ENCODE peak calls at places on chromosomes 12 and 14, in four cellular contexts. W, D, I and E are unnamed samples.

GRCh38 chr12:73935817-73936216 is 601.8 kb upstream of the ATXN7L3B start:
- DNase-seq in W (no peak), D (no peak), I (peak; percentile 15), E (no peak)

GRCh38 chr14:106844608-106845285 is 1318.4 kb downstream of the TMEM121 start:
- DNase-seq in W (peak; percentile 45), D (peak; percentile 90), I (no peak), E (peak; percentile 47)

GRCh38 chr14:85380891-85381290 is 149.1 kb upstream of the FLRT2 start:
- DNase-seq in W (no peak), D (no peak), I (no peak), E (no peak)

GRCh38 chr14:29548948-29549370 is 378.7 kb downstream of the PRKD1 start:
- DNase-seq in W (no peak), D (no peak), I (peak; percentile 63), E (no peak)

GRCh38 chr12:130632582-130633174 is 83.4 kb downstream of the RIMBP2 start:
- DNase-seq in W (no peak), D (no peak), I (no peak), E (no peak)

GRCh38 chr14:93023039-93023438 is 92.7 kb downstream of the ITPK1 start:
- DNase-seq in W (no peak), D (no peak), I (no peak), E (no peak)

GRCh38 chr14:104141621-104142091 is 3.3 kb downstream of the KIF26A start:
- DNase-seq in W (no peak), D (peak; percentile 25), I (no peak), E (peak; percentile 4)

GRCh38 chr14:99360774-99361595 is 89.0 kb upstream of the BCL11B start:
- DNase-seq in W (no peak), D (no peak), I (no peak), E (no peak)

GRCh38 chr12:66241061-66242043 is 52.3 kb downstream of the IRAK3 start:
- DNase-seq in W (no peak), D (no peak), I (no peak), E (no peak)

GRCh38 chr12:132216354-132216987 is 72.2 kb downstream of the NOC4L start:
- DNase-seq in W (no peak), D (no peak), I (no peak), E (no peak)

GRCh38 chr14:102503576-102504224 is 5.9 kb downstream of the ANKRD9 start:
- DNase-seq in W (no peak), D (no peak), I (no peak), E (no peak)

GRCh38 chr12:20105938-20106337 is 262.4 kb upstream of the PDE3A start:
- DNase-seq in W (no peak), D (no peak), I (no peak), E (no peak)

GRCh38 chr12:78885466-78885865 is 20.9 kb downstream of the SYT1 start:
- DNase-seq in W (no peak), D (no peak), I (no peak), E (no peak)

GRCh38 chr12:19129486-19130223 is at the start of gene PLEKHA5:
- DNase-seq in W (no peak), D (peak; percentile 80), I (peak; percentile 64), E (peak; percentile 54)

GRCh38 chr12:64097346-64098105 is 124.6 kb downstream of the KICS2 start:
- DNase-seq in W (no peak), D (no peak), I (no peak), E (no peak)

GRCh38 chr12:119788783-119789182 is 88.3 kb downstream of the CIT start:
- DNase-seq in W (no peak), D (no peak), I (no peak), E (no peak)

GRCh38 chr12:93979189-93979588 is 169.2 kb upstream of the PLXNC1 start:
- DNase-seq in W (peak; percentile 3), D (no peak), I (no peak), E (no peak)

GRCh38 chr14:64625363-64626232 is 75.8 kb downstream of the PPP1R36 start:
- DNase-seq in W (no peak), D (peak; percentile 61), I (peak; percentile 49), E (no peak)

GRCh38 chr12:14776236-14776959 is 26.9 kb downstream of the WBP11 start:
- DNase-seq in W (no peak), D (no peak), I (no peak), E (no peak)

GRCh38 chr14:101506211-101506920 is 54.9 kb upstream of the DIO3 start:
- DNase-seq in W (no peak), D (peak; percentile 23), I (no peak), E (no peak)

GRCh38 chr14:55099741-55100140 is 29.3 kb upstream of the LGALS3 start:
- DNase-seq in W (no peak), D (no peak), I (no peak), E (no peak)

GRCh38 chr14:99475179-99475578 is 5.5 kb downstream of the SETD3 start:
- DNase-seq in W (no peak), D (no peak), I (peak; percentile 20), E (no peak)

GRCh38 chr12:46675736-46676135 is 150.1 kb downstream of the SLC38A4 start:
- DNase-seq in W (no peak), D (no peak), I (peak; percentile 41), E (no peak)

GRCh38 chr14:32372154-32372553 is 43.1 kb downstream of the AKAP6 start:
- DNase-seq in W (no peak), D (no peak), I (no peak), E (no peak)

GRCh38 chr12:62258231-62258630 is 2.0 kb upstream of the USP15 start:
- DNase-seq in W (no peak), D (no peak), I (no peak), E (no peak)

GRCh38 chr12:67927815-67928214 is 61.4 kb upstream of the IFNG-AS1 start:
- DNase-seq in W (no peak), D (no peak), I (no peak), E (no peak)

GRCh38 chr12:75553398-75553797 is 42.0 kb upstream of the KRR1 start:
- DNase-seq in W (no peak), D (no peak), I (peak; percentile 82), E (no peak)

GRCh38 chr12:77299001-77299400 is 233.6 kb upstream of the E2F7 start:
- DNase-seq in W (no peak), D (no peak), I (no peak), E (no peak)

GRCh38 chr12:116977465-116978380 is 67.0 kb downstream of the FBXW8 start:
- DNase-seq in W (no peak), D (no peak), I (no peak), E (no peak)

GRCh38 chr14:86626530-86626929 is 1096.6 kb downstream of the FLRT2 start:
- DNase-seq in W (no peak), D (no peak), I (no peak), E (no peak)

GRCh38 chr14:76781648-76782051 is 20.4 kb downstream of the VASH1 start:
- DNase-seq in W (no peak), D (no peak), I (no peak), E (no peak)

GRCh38 chr12:58959639-58960300 is 39.5 kb upstream of the LRIG3 start:
- DNase-seq in W (no peak), D (no peak), I (no peak), E (no peak)

GRCh38 chr12:69392146-69392928 is 32.8 kb downstream of the YEATS4 start:
- DNase-seq in W (no peak), D (no peak), I (no peak), E (no peak)

GRCh38 chr12:27013606-27014084 is 539 bp downstream of the TM7SF3 start:
- DNase-seq in W (no peak), D (no peak), I (no peak), E (no peak)

GRCh38 chr12:107134558-107134957 is 41.2 kb upstream of the CRY1 start:
- DNase-seq in W (no peak), D (no peak), I (peak; percentile 32), E (peak; percentile 9)

GRCh38 chr14:93967637-93968250 is 8.6 kb downstream of the ASB2 start:
- DNase-seq in W (no peak), D (no peak), I (no peak), E (no peak)

GRCh38 chr14:105087308-105087962 is 22.2 kb upstream of the GPR132 start:
- DNase-seq in W (no peak), D (peak; percentile 57), I (no peak), E (no peak)

GRCh38 chr14:61178226-61179060 is 102.7 kb downstream of the TMEM30B start:
- DNase-seq in W (no peak), D (no peak), I (no peak), E (no peak)

GRCh38 chr12:2265461-2266167 is 212.8 kb downstream of the CACNA1C start:
- DNase-seq in W (no peak), D (no peak), I (no peak), E (no peak)

GRCh38 chr12:109841356-109841755 is 8.2 kb upstream of the TRPV4 start:
- DNase-seq in W (no peak), D (no peak), I (no peak), E (no peak)

GRCh38 chr12:56884421-56884820 is 49.8 kb downstream of the SDR9C7 start:
- DNase-seq in W (no peak), D (no peak), I (no peak), E (no peak)
- H3K9me3 ChIP-seq in W (no peaks in the 10 kb centered on the region), D (peaks cover 22% of the 10 kb centered on the region), I (peaks cover 3% of the 10 kb centered on the region), E (no peaks in the 10 kb centered on the region)

GRCh38 chr12:701896-702539 is 38.8 kb upstream of the NINJ2 start:
- DNase-seq in W (no peak), D (no peak), I (no peak), E (no peak)
- H3K9me3 ChIP-seq in W (no peaks in the 10 kb centered on the region), D (peaks cover 14% of the 10 kb centered on the region), I (peaks cover 5% of the 10 kb centered on the region), E (no peaks in the 10 kb centered on the region)

GRCh38 chr14:36515896-36516718 is 3.9 kb downstream of the NKX2-1 start:
- DNase-seq in W (no peak), D (no peak), I (no peak), E (no peak)

GRCh38 chr14:36516719-36517241 is 3.3 kb downstream of the NKX2-1 start:
- DNase-seq in W (no peak), D (no peak), I (no peak), E (no peak)

GRCh38 chr14:36514278-36515104 is 5.5 kb downstream of the NKX2-1 start:
- DNase-seq in W (no peak), D (no peak), I (no peak), E (no peak)

GRCh38 chr14:36513451-36514277 is 6.4 kb downstream of the NKX2-1 start:
- DNase-seq in W (no peak), D (no peak), I (no peak), E (no peak)

GRCh38 chr14:36515105-36515593 is 4.9 kb downstream of the NKX2-1 start:
- DNase-seq in W (no peak), D (no peak), I (no peak), E (no peak)
- H3K9me3 ChIP-seq in W (no peaks in the 10 kb centered on the region), D (no peaks in the 10 kb centered on the region), I (no peaks in the 10 kb centered on the region), E (no peaks in the 10 kb centered on the region)

GRCh38 chr12:30151831-30152230 is 368.1 kb upstream of the TMTC1 start:
- DNase-seq in W (no peak), D (no peak), I (no peak), E (no peak)

GRCh38 chr12:30154996-30155730 is 371.4 kb upstream of the TMTC1 start:
- DNase-seq in W (no peak), D (no peak), I (no peak), E (no peak)

GRCh38 chr12:30153981-30154380 is 370.2 kb upstream of the TMTC1 start:
- DNase-seq in W (no peak), D (no peak), I (no peak), E (no peak)

DNA sequence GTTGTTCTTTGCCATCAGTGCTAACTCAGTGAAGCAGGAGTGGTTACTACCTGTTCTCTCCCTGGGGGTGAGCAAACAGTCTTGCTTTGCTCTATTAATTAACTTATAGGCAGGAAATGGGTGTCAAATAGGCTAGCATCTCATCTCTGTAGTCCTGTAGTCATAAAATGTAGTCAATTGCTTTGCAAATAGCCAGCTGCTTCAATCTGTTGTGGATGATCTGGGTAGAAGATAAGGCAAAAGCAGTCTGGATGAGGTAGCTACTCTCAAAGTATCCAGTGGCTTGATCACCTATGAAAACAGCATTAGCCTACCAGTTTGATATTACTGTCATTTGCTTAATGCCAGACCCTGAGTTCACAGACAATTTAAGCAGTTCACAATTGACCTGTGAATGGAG is 369.0 kb upstream of the TMTC1 start:
- DNase-seq in W (no peak), D (no peak), I (no peak), E (no peak)
- H3K9me3 ChIP-seq in W (no peaks in the 10 kb centered on the region), D (peaks cover 13% of the 10 kb centered on the region), I (no peaks in the 10 kb centered on the region), E (no peaks in the 10 kb centered on the region)